ENCODE peak calls at places on chromosomes 1 and 21, in five cellular contexts. Q is H9; L is CD8-positive, alpha-beta T cell; O is GM23248; V is pancreas. W is an unnamed sample. For H3K9me3, the result is how much of the 10 kb centered on the place peaks cover.

GRCh38 chr1:36414384-36414783 is 16.7 kb upstream of the LSM10 start:
- DNase-seq in Q (no peak), L (no peak), O (no peak), V (no peak), W (no peak)

GRCh38 chr21:36035381-36035791 is 24.9 kb downstream of the SETD4 start:
- DNase-seq in Q (peak), L (no peak), O (no peak), V (no peak), W (peak)

GRCh38 chr1:162943627-162944026 is 82.7 kb upstream of the CCDC190 start:
- DNase-seq in Q (no peak), L (no peak), O (no peak), V (no peak), W (no peak)

GRCh38 chr1:99133759-99134158 is 129.1 kb upstream of the PLPPR5 start:
- DNase-seq in Q (no peak), L (no peak), O (peak), V (no peak), W (no peak)

GRCh38 chr1:206693592-206693991 is 8.9 kb downstream of the MAPKAPK2 start:
- DNase-seq in Q (no peak), L (no peak), O (peak), V (no peak), W (no peak)

GRCh38 chr1:117537291-117537920 is 68.4 kb upstream of the TENT5C start:
- DNase-seq in Q (peak), L (no peak), O (peak), V (peak), W (no peak)

GRCh38 chr1:218660678-218661053 is 315.5 kb downstream of the TGFB2 start:
- DNase-seq in Q (no peak), L (no peak), O (peak), V (no peak), W (no peak)

GRCh38 chr1:8122477-8123407 is 96.6 kb upstream of the ERRFI1 start:
- DNase-seq in Q (no peak), L (no peak), O (no peak), V (no peak), W (no peak)

GRCh38 chr1:201506573-201507567 is at the start of gene CSRP1:
- DNase-seq in Q (peak), L (peak), O (peak), V (peak), W (no peak)

GRCh38 chr1:248625166-248625565 is 9.7 kb downstream of the OR2T11 start:
- DNase-seq in Q (no peak), L (no peak), O (no peak), V (no peak), W (no peak)
- H3K9me3 ChIP-seq in Q (half or more), L (under half), O (under half), V (under half), W (under half)

GRCh38 chr21:27419153-27419552 is 452.3 kb upstream of the ADAMTS5 start:
- DNase-seq in Q (no peak), L (no peak), O (no peak), V (no peak), W (no peak)

GRCh38 chr21:27423906-27424595 is 457.2 kb upstream of the ADAMTS5 start:
- DNase-seq in Q (peak), L (no peak), O (peak), V (no peak), W (no peak)

GRCh38 chr21:27422435-27422834 is 455.5 kb upstream of the ADAMTS5 start:
- DNase-seq in Q (no peak), L (no peak), O (peak), V (no peak), W (no peak)

GRCh38 chr21:27423073-27423472 is 456.2 kb upstream of the ADAMTS5 start:
- DNase-seq in Q (no peak), L (no peak), O (peak), V (no peak), W (no peak)

DNA sequence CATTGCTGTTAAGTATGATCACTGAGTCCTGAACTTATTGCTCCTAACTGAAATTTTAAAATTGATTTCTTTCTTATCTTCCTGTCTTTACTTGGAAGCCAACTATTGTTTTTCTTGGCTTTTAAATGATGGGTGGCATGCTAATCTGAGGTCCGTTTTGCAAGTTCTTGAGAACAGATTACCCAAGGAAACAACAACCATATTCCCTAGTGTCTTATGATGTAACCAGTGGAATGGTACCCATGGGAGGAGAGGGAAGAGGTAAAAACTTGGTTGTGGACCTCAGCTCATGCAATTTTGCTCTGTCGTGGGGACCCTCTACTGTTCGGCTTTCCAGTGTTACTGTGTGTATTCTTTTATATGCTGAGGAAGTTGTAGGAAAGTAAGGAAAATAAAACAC is 454.8 kb upstream of the ADAMTS5 start:
- DNase-seq in Q (no peak), L (no peak), O (no peak), V (no peak), W (no peak)
- H3K9me3 ChIP-seq in Q (under half), L (under half), O (under half), V (under half), W (under half)

GRCh38 chr1:228391411-228392020 is 15.1 kb downstream of the TRIM11 start:
- DNase-seq in Q (no peak), L (no peak), O (no peak), V (no peak), W (no peak)
- H3K9me3 ChIP-seq in Q (under half), L (under half), O (under half), V (under half), W (under half)

DNA sequence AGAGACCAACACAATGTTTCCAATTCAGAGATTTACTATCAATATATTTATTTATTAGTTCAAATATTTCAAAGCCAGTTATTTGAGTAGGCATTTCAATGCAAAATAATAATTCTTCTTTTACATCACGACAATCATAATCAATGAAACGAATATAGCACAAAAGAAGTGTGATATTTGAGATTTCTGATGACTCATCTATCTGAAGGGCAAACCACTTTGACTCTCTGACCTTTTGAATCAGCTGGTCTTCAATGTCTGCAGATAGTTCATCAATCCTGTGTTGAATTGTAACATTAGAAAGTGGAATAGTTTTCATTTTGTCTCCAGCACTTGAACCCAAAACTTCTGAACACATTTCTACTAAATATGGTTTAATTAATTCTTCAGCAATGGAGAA is 3.0 kb upstream of the TMEM35B start:
- DNase-seq in Q (no peak), L (no peak), O (no peak), V (no peak), W (no peak)
- H3K9me3 ChIP-seq in Q (under half), L (under half), O (under half), V (under half), W (under half)

GRCh38 chr21:20877976-20878375 is 120.2 kb upstream of the NCAM2 start:
- DNase-seq in Q (no peak), L (no peak), O (no peak), V (no peak), W (no peak)

GRCh38 chr21:20875741-20876140 is 122.5 kb upstream of the NCAM2 start:
- DNase-seq in Q (no peak), L (no peak), O (no peak), V (no peak), W (no peak)

DNA sequence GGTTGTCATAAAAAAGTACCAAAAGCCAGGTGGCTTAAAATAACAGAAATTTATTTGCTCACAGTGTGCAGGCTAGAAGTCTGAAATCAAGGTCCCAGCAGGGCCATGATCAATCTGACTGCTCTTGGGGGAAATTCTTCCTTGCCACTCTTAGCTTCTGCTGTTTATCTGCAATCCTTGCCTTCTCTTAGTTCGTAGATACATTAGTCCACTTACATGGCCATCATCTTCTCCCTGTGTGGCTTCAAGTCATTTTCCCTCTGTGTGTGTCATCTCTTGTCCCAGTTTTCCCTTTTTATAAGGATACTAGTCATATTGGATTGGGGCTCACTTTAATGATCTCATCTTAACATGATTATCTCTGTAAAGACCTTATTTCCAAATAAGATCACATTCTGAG is 124.0 kb upstream of the NCAM2 start:
- DNase-seq in Q (no peak), L (no peak), O (no peak), V (no peak), W (no peak)
- H3K9me3 ChIP-seq in Q (under half), L (under half), O (under half), V (under half), W (under half)

DNA sequence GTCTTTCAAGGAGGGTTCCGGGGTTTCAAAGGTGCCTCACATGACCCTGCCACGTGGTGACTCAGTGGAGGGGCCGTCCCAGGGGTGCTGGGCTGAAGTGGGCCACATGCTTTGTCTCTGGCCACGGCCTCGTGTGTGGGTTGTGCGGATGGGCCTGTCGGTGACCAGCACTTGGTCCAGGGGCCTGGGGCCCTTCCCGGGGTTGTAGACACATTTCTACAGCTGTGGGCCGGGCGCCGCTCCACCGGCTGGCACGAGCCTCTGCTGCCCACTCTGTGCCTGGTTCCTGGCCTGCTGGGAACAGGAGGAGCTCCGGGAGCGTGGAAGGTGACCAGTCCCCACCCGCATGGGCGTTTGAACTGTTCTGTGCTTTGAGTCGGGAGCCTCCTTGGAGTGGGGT is 75.4 kb upstream of the TTC34 start:
- DNase-seq in Q (no peak), L (no peak), O (no peak), V (no peak), W (no peak)
- H3K9me3 ChIP-seq in Q (half or more), L (under half), O (under half), V (under half), W (under half)

DNA sequence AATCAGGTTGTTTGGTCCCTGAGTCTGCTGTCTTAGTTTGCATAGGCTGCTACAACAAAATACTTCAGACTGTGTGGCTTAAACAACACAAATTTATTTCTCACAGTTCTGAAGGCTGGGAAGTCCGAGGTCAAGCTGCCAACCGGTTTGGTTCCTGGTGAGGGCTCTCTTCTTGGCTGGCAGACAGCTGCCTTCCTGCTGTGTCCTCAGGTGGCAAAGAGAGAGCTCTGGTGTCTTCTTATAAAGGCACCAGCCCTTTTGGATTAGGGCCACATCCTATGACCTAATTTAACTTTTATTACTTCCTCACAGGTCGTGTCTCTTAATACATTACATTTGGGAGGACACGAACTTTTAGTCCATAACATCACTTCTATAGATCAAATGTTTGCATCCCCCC is 89.6 kb upstream of the CD34 start:
- DNase-seq in Q (no peak), L (no peak), O (no peak), V (no peak), W (no peak)
- H3K9me3 ChIP-seq in Q (under half), L (under half), O (under half), V (under half), W (under half)

GRCh38 chr1:164058192-164058591 is 500.8 kb upstream of the PBX1 start:
- DNase-seq in Q (no peak), L (no peak), O (no peak), V (no peak), W (no peak)
- H3K9me3 ChIP-seq in Q (under half), L (under half), O (under half), V (under half), W (under half)

GRCh38 chr1:152630596-152630995 is 7.7 kb upstream of the LCE3A start:
- DNase-seq in Q (no peak), L (no peak), O (no peak), V (no peak), W (no peak)
- H3K9me3 ChIP-seq in Q (half or more), L (under half), O (under half), V (under half), W (under half)

DNA sequence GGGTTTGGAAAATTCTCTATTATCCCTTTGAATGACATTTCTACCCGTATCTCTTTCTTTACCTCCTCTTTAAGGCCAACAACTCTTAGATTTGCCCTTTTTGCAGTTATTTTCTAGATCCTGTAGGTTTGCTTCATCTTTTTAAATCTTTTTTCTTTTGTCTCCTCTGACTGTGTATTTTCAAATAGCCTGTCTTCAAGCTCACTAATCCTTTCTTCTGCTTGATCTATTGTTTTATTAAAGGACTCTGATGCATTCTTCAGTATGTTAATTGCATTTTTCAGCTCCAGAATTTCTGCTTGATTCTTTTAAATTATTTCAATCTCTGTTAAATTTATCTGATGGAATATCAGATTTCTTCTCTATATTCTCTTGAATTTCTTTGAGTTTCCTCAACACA is 324.3 kb downstream of the PLA2G4A start:
- DNase-seq in Q (no peak), L (no peak), O (no peak), V (no peak), W (no peak)
- H3K9me3 ChIP-seq in Q (under half), L (under half), O (under half), V (under half), W (under half)